ENCODE peak calls at places on chromosomes 12 and 14, in nine cellular contexts. One of them, this sample, is unnamed. For H3K9me3 and H3K27me3, the result is how much of the 10 kb centered on the place peaks cover.

GRCh38 chr14:72780771-72781170 is 113.1 kb downstream of the DPF3 start:
- DNase-seq in osteoblast: peak
- DNase-seq in CD8-positive, alpha-beta T cell: no peak
- DNase-seq in esophagus muscularis mucosa: peak
- DNase-seq in Panc1: no peak
- DNase-seq in astrocyte: peak
- DNase-seq in mammary epithelial cell: no peak
- DNase-seq in mesenchymal stem cell: peak
- DNase-seq in adipocyte: peak
- DNase-seq in this sample: no peak

GRCh38 chr12:77107121-77107520 is 41.8 kb upstream of the E2F7 start:
- DNase-seq in osteoblast: no peak
- DNase-seq in CD8-positive, alpha-beta T cell: no peak
- DNase-seq in esophagus muscularis mucosa: no peak
- DNase-seq in Panc1: no peak
- DNase-seq in astrocyte: no peak
- DNase-seq in mammary epithelial cell: no peak
- DNase-seq in mesenchymal stem cell: no peak
- DNase-seq in adipocyte: no peak
- DNase-seq in this sample: no peak

GRCh38 chr14:92973265-92973797 is 50.4 kb downstream of the CHGA start:
- DNase-seq in osteoblast: peak
- DNase-seq in CD8-positive, alpha-beta T cell: peak
- DNase-seq in esophagus muscularis mucosa: peak
- DNase-seq in Panc1: no peak
- DNase-seq in astrocyte: peak
- DNase-seq in mammary epithelial cell: peak
- DNase-seq in mesenchymal stem cell: no peak
- DNase-seq in adipocyte: peak
- DNase-seq in this sample: peak

GRCh38 chr12:62862259-62862881 is 72.6 kb downstream of the PPM1H start:
- DNase-seq in osteoblast: no peak
- DNase-seq in CD8-positive, alpha-beta T cell: no peak
- DNase-seq in esophagus muscularis mucosa: no peak
- DNase-seq in Panc1: peak
- DNase-seq in astrocyte: peak
- DNase-seq in mammary epithelial cell: peak
- DNase-seq in mesenchymal stem cell: no peak
- DNase-seq in adipocyte: peak
- DNase-seq in this sample: no peak

GRCh38 chr14:24734917-24735500 is 101.0 kb upstream of the GZMB start:
- DNase-seq in osteoblast: peak
- DNase-seq in CD8-positive, alpha-beta T cell: peak
- DNase-seq in esophagus muscularis mucosa: no peak
- DNase-seq in Panc1: no peak
- DNase-seq in astrocyte: peak
- DNase-seq in mammary epithelial cell: peak
- DNase-seq in mesenchymal stem cell: peak
- DNase-seq in adipocyte: peak
- DNase-seq in this sample: no peak

GRCh38 chr12:95516757-95517156 is 34.5 kb downstream of the USP44 start:
- DNase-seq in osteoblast: no peak
- DNase-seq in CD8-positive, alpha-beta T cell: no peak
- DNase-seq in esophagus muscularis mucosa: no peak
- DNase-seq in Panc1: no peak
- DNase-seq in astrocyte: peak
- DNase-seq in mammary epithelial cell: no peak
- DNase-seq in mesenchymal stem cell: no peak
- DNase-seq in adipocyte: no peak
- DNase-seq in this sample: no peak

GRCh38 chr12:91774471-91774921 is 371.1 kb downstream of the BTG1 start:
- DNase-seq in osteoblast: peak
- DNase-seq in CD8-positive, alpha-beta T cell: no peak
- DNase-seq in esophagus muscularis mucosa: no peak
- DNase-seq in Panc1: no peak
- DNase-seq in astrocyte: peak
- DNase-seq in mammary epithelial cell: peak
- DNase-seq in mesenchymal stem cell: peak
- DNase-seq in adipocyte: peak
- DNase-seq in this sample: peak

GRCh38 chr14:101821528-101821927 is 60.0 kb downstream of the PPP2R5C start:
- DNase-seq in osteoblast: no peak
- DNase-seq in CD8-positive, alpha-beta T cell: peak
- DNase-seq in esophagus muscularis mucosa: no peak
- DNase-seq in Panc1: no peak
- DNase-seq in astrocyte: no peak
- DNase-seq in mammary epithelial cell: no peak
- DNase-seq in mesenchymal stem cell: no peak
- DNase-seq in adipocyte: no peak
- DNase-seq in this sample: no peak

GRCh38 chr12:60209933-60210332 is 614.1 kb downstream of the SLC16A7 start:
- DNase-seq in osteoblast: no peak
- DNase-seq in CD8-positive, alpha-beta T cell: no peak
- DNase-seq in esophagus muscularis mucosa: no peak
- DNase-seq in Panc1: no peak
- DNase-seq in astrocyte: no peak
- DNase-seq in mammary epithelial cell: no peak
- DNase-seq in mesenchymal stem cell: no peak
- DNase-seq in adipocyte: peak
- DNase-seq in this sample: no peak

GRCh38 chr12:120006248-120006975 is 17.4 kb downstream of the BICDL1 start:
- DNase-seq in osteoblast: no peak
- DNase-seq in CD8-positive, alpha-beta T cell: no peak
- DNase-seq in esophagus muscularis mucosa: no peak
- DNase-seq in Panc1: no peak
- DNase-seq in astrocyte: no peak
- DNase-seq in mammary epithelial cell: peak
- DNase-seq in mesenchymal stem cell: no peak
- DNase-seq in adipocyte: no peak
- DNase-seq in this sample: no peak

GRCh38 chr12:87142346-87142745 is 886.2 kb upstream of the MGAT4C start:
- DNase-seq in osteoblast: no peak
- DNase-seq in CD8-positive, alpha-beta T cell: no peak
- DNase-seq in esophagus muscularis mucosa: no peak
- DNase-seq in Panc1: no peak
- DNase-seq in astrocyte: no peak
- DNase-seq in mammary epithelial cell: no peak
- DNase-seq in mesenchymal stem cell: no peak
- DNase-seq in adipocyte: peak
- DNase-seq in this sample: no peak

GRCh38 chr12:116931665-116932064 is 20.9 kb downstream of the FBXW8 start:
- DNase-seq in osteoblast: no peak
- DNase-seq in CD8-positive, alpha-beta T cell: no peak
- DNase-seq in esophagus muscularis mucosa: no peak
- DNase-seq in Panc1: no peak
- DNase-seq in astrocyte: no peak
- DNase-seq in mammary epithelial cell: no peak
- DNase-seq in mesenchymal stem cell: peak
- DNase-seq in adipocyte: no peak
- DNase-seq in this sample: no peak

GRCh38 chr12:98754095-98754494 is 109.0 kb downstream of the APAF1 start:
- DNase-seq in osteoblast: peak
- DNase-seq in CD8-positive, alpha-beta T cell: no peak
- DNase-seq in esophagus muscularis mucosa: no peak
- DNase-seq in Panc1: no peak
- DNase-seq in astrocyte: peak
- DNase-seq in mammary epithelial cell: peak
- DNase-seq in mesenchymal stem cell: peak
- DNase-seq in adipocyte: peak
- DNase-seq in this sample: peak

GRCh38 chr14:65286443-65286842 is 126.1 kb upstream of the FUT8 start:
- DNase-seq in osteoblast: no peak
- DNase-seq in CD8-positive, alpha-beta T cell: no peak
- DNase-seq in esophagus muscularis mucosa: no peak
- DNase-seq in Panc1: no peak
- DNase-seq in astrocyte: no peak
- DNase-seq in mammary epithelial cell: no peak
- DNase-seq in mesenchymal stem cell: no peak
- DNase-seq in adipocyte: no peak
- DNase-seq in this sample: no peak

GRCh38 chr12:22275847-22276246 is 58.7 kb downstream of the ST8SIA1 start:
- DNase-seq in osteoblast: peak
- DNase-seq in CD8-positive, alpha-beta T cell: no peak
- DNase-seq in esophagus muscularis mucosa: peak
- DNase-seq in Panc1: no peak
- DNase-seq in astrocyte: peak
- DNase-seq in mammary epithelial cell: peak
- DNase-seq in mesenchymal stem cell: peak
- DNase-seq in adipocyte: peak
- DNase-seq in this sample: peak

GRCh38 chr12:6363330-6364036 is 11.9 kb downstream of the SCNN1A start:
- DNase-seq in osteoblast: peak
- DNase-seq in CD8-positive, alpha-beta T cell: peak
- DNase-seq in esophagus muscularis mucosa: peak
- DNase-seq in Panc1: no peak
- DNase-seq in astrocyte: no peak
- DNase-seq in mammary epithelial cell: peak
- DNase-seq in mesenchymal stem cell: peak
- DNase-seq in adipocyte: peak
- DNase-seq in this sample: peak

GRCh38 chr12:96235497-96235826 is 41.3 kb downstream of the ELK3 start:
- DNase-seq in osteoblast: no peak
- DNase-seq in CD8-positive, alpha-beta T cell: no peak
- DNase-seq in esophagus muscularis mucosa: no peak
- DNase-seq in Panc1: no peak
- DNase-seq in astrocyte: no peak
- DNase-seq in mammary epithelial cell: no peak
- DNase-seq in mesenchymal stem cell: no peak
- DNase-seq in adipocyte: no peak
- DNase-seq in this sample: peak

GRCh38 chr12:71541583-71541982 is 102.0 kb downstream of the LGR5 start:
- DNase-seq in osteoblast: no peak
- DNase-seq in CD8-positive, alpha-beta T cell: no peak
- DNase-seq in esophagus muscularis mucosa: no peak
- DNase-seq in Panc1: no peak
- DNase-seq in astrocyte: no peak
- DNase-seq in mammary epithelial cell: no peak
- DNase-seq in mesenchymal stem cell: no peak
- DNase-seq in adipocyte: no peak
- DNase-seq in this sample: no peak

GRCh38 chr14:22926316-22926715 is 2.9 kb downstream of the PRMT5 start:
- DNase-seq in osteoblast: no peak
- DNase-seq in CD8-positive, alpha-beta T cell: no peak
- DNase-seq in esophagus muscularis mucosa: no peak
- DNase-seq in Panc1: no peak
- DNase-seq in astrocyte: peak
- DNase-seq in mammary epithelial cell: peak
- DNase-seq in mesenchymal stem cell: no peak
- DNase-seq in adipocyte: peak
- DNase-seq in this sample: no peak

GRCh38 chr14:51298895-51299294 is 58.8 kb downstream of the TMX1 start:
- DNase-seq in osteoblast: no peak
- DNase-seq in CD8-positive, alpha-beta T cell: no peak
- DNase-seq in esophagus muscularis mucosa: no peak
- DNase-seq in Panc1: no peak
- DNase-seq in astrocyte: peak
- DNase-seq in mammary epithelial cell: no peak
- DNase-seq in mesenchymal stem cell: peak
- DNase-seq in adipocyte: no peak
- DNase-seq in this sample: no peak

GRCh38 chr14:24379907-24380746 is 12.1 kb downstream of the NFATC4 start:
- DNase-seq in osteoblast: no peak
- DNase-seq in CD8-positive, alpha-beta T cell: no peak
- DNase-seq in esophagus muscularis mucosa: no peak
- DNase-seq in Panc1: no peak
- DNase-seq in astrocyte: no peak
- DNase-seq in mammary epithelial cell: no peak
- DNase-seq in mesenchymal stem cell: no peak
- DNase-seq in adipocyte: no peak
- DNase-seq in this sample: no peak

GRCh38 chr14:29716150-29716549 is 211.5 kb downstream of the PRKD1 start:
- DNase-seq in osteoblast: no peak
- DNase-seq in CD8-positive, alpha-beta T cell: no peak
- DNase-seq in esophagus muscularis mucosa: no peak
- DNase-seq in Panc1: no peak
- DNase-seq in astrocyte: peak
- DNase-seq in mammary epithelial cell: no peak
- DNase-seq in mesenchymal stem cell: peak
- DNase-seq in adipocyte: peak
- DNase-seq in this sample: peak

GRCh38 chr14:23366163-23366921 is 1.4 kb upstream of the EFS start:
- DNase-seq in osteoblast: peak
- DNase-seq in CD8-positive, alpha-beta T cell: no peak
- DNase-seq in esophagus muscularis mucosa: no peak
- DNase-seq in Panc1: no peak
- DNase-seq in astrocyte: peak
- DNase-seq in mammary epithelial cell: peak
- DNase-seq in mesenchymal stem cell: peak
- DNase-seq in adipocyte: peak
- DNase-seq in this sample: peak

GRCh38 chr12:111954974-111955373 is 58.0 kb downstream of the TMEM116 start:
- DNase-seq in osteoblast: no peak
- DNase-seq in CD8-positive, alpha-beta T cell: no peak
- DNase-seq in esophagus muscularis mucosa: no peak
- DNase-seq in Panc1: no peak
- DNase-seq in astrocyte: no peak
- DNase-seq in mammary epithelial cell: no peak
- DNase-seq in mesenchymal stem cell: no peak
- DNase-seq in adipocyte: no peak
- DNase-seq in this sample: no peak
- H3K9me3 ChIP-seq in osteoblast: under half
- H3K9me3 ChIP-seq in CD8-positive, alpha-beta T cell: under half
- H3K9me3 ChIP-seq in esophagus muscularis mucosa: under half
- H3K9me3 ChIP-seq in Panc1: under half
- H3K9me3 ChIP-seq in astrocyte: under half
- H3K9me3 ChIP-seq in mammary epithelial cell: under half
- H3K9me3 ChIP-seq in mesenchymal stem cell: under half
- H3K9me3 ChIP-seq in adipocyte: under half
- H3K9me3 ChIP-seq in this sample: under half

GRCh38 chr12:129696952-129697351 is 206.9 kb downstream of the TMEM132D start:
- DNase-seq in osteoblast: no peak
- DNase-seq in CD8-positive, alpha-beta T cell: no peak
- DNase-seq in esophagus muscularis mucosa: peak
- DNase-seq in Panc1: no peak
- DNase-seq in astrocyte: peak
- DNase-seq in mammary epithelial cell: no peak
- DNase-seq in mesenchymal stem cell: no peak
- DNase-seq in adipocyte: peak
- DNase-seq in this sample: peak
- H3K4me3 ChIP-seq in osteoblast: no peak
- H3K4me3 ChIP-seq in CD8-positive, alpha-beta T cell: no peak
- H3K4me3 ChIP-seq in esophagus muscularis mucosa: no peak
- H3K4me3 ChIP-seq in Panc1: no peak
- H3K4me3 ChIP-seq in astrocyte: peak
- H3K4me3 ChIP-seq in mammary epithelial cell: no peak
- H3K4me3 ChIP-seq in mesenchymal stem cell: no peak
- H3K4me3 ChIP-seq in adipocyte: no peak
- H3K4me3 ChIP-seq in this sample: no peak

GRCh38 chr14:105549481-105549880 is 23.1 kb downstream of the TMEM121 start:
- DNase-seq in osteoblast: no peak
- DNase-seq in CD8-positive, alpha-beta T cell: no peak
- DNase-seq in esophagus muscularis mucosa: no peak
- DNase-seq in Panc1: no peak
- DNase-seq in astrocyte: no peak
- DNase-seq in mammary epithelial cell: no peak
- DNase-seq in mesenchymal stem cell: no peak
- DNase-seq in adipocyte: no peak
- DNase-seq in this sample: no peak
- H3K27me3 ChIP-seq in osteoblast: under half
- H3K27me3 ChIP-seq in CD8-positive, alpha-beta T cell: under half
- H3K27me3 ChIP-seq in esophagus muscularis mucosa: under half
- H3K27me3 ChIP-seq in Panc1: under half
- H3K27me3 ChIP-seq in astrocyte: under half
- H3K27me3 ChIP-seq in mammary epithelial cell: under half
- H3K27me3 ChIP-seq in mesenchymal stem cell: under half
- H3K27me3 ChIP-seq in adipocyte: under half
- H3K27me3 ChIP-seq in this sample: under half

GRCh38 chr12:38113991-38114390 is 202.6 kb upstream of the ALG10B start:
- DNase-seq in osteoblast: no peak
- DNase-seq in CD8-positive, alpha-beta T cell: no peak
- DNase-seq in esophagus muscularis mucosa: no peak
- DNase-seq in Panc1: no peak
- DNase-seq in astrocyte: no peak
- DNase-seq in mammary epithelial cell: no peak
- DNase-seq in mesenchymal stem cell: no peak
- DNase-seq in adipocyte: no peak
- DNase-seq in this sample: no peak
- H3K9me3 ChIP-seq in osteoblast: under half
- H3K9me3 ChIP-seq in CD8-positive, alpha-beta T cell: under half
- H3K9me3 ChIP-seq in esophagus muscularis mucosa: under half
- H3K9me3 ChIP-seq in Panc1: under half
- H3K9me3 ChIP-seq in astrocyte: under half
- H3K9me3 ChIP-seq in mammary epithelial cell: under half
- H3K9me3 ChIP-seq in mesenchymal stem cell: under half
- H3K9me3 ChIP-seq in adipocyte: under half
- H3K9me3 ChIP-seq in this sample: under half

This sample was measured in MG63.